ENCODE peak calls at places on chromosome 2, in four cellular contexts. Z is Calu3, K is Right ventricle myocardium superior, X is B cell. M is an unnamed sample.
A peak's percentile ranks its signal among the peaks of the same experiment; 100 is the strongest.

GRCh38 chr2:88003074-88003755 is 13.1 kb downstream of the RNU2-63P start:
- DNase-seq in Z (no peak), X (no peak), K (no peak), M (no peak)

GRCh38 chr2:138536302-138536701 is 34.7 kb downstream of the SPOPL start:
- DNase-seq in K (no peak), Z (no peak), X (no peak), M (no peak)

GRCh38 chr2:20067992-20068727 is 16.7 kb upstream of the LAPTM4A start:
- DNase-seq in K (no peak), X (no peak), Z (no peak), M (no peak)

GRCh38 chr2:108587621-108588020 is 53.4 kb downstream of the LIMS1 start:
- DNase-seq in K (no peak), X (no peak), Z (peak; percentile 45), M (peak; percentile 40)

GRCh38 chr2:118882693-118883336 is 35.4 kb upstream of the EN1 start:
- DNase-seq in X (peak; percentile 55), K (peak; percentile 68), Z (peak; percentile 73), M (no peak)

GRCh38 chr2:142165790-142166189 is 35.0 kb upstream of the LRP1B start:
- DNase-seq in K (no peak), Z (peak; percentile 27), X (no peak), M (peak; percentile 64)

GRCh38 chr2:44927979-44928659 is 13.4 kb upstream of the SIX3 start:
- DNase-seq in K (no peak), Z (no peak), X (no peak), M (no peak)

GRCh38 chr2:157158111-157158510 is 99.4 kb upstream of the GALNT5 start:
- DNase-seq in X (no peak), Z (no peak), K (no peak), M (no peak)